ENCODE peak calls at places on chromosomes 3 and 15, in eight cellular contexts. U is fibroblast of lung, Z is neural progenitor cell, B is HL-60, T is brain microvascular endothelial cell, J is uterus, W is fibroblast of pulmonary artery, R is A549. H is an unnamed sample.

GRCh38 chr3:51887620-51888019 is 12.2 kb upstream of the IQCF5 start:
- DNase-seq in U (no peak), Z (no peak), B (no peak), T (no peak), J (no peak), W (no peak), R (no peak), H (no peak)

GRCh38 chr3:111812680-111813079 is 46.4 kb upstream of the PHLDB2 start:
- DNase-seq in U (no peak), Z (no peak), B (no peak), T (no peak), J (no peak), W (peak; percentile 51), R (no peak), H (no peak)

GRCh38 chr3:32238027-32238815 is at the start of gene CMTM8:
- DNase-seq in U (peak; percentile 35), Z (peak; percentile 88), B (no peak), T (no peak), J (peak; percentile 30), W (peak; percentile 44), R (peak; percentile 69), H (peak; percentile 72)

GRCh38 chr3:155323063-155323666 is 29.7 kb upstream of the STRIT1 start:
- DNase-seq in U (peak; percentile 62), Z (peak; percentile 80), B (peak; percentile 12), T (peak; percentile 74), J (no peak), W (peak; percentile 93), R (peak; percentile 53), H (peak; percentile 73)

GRCh38 chr15:23411841-23412240 is 35.2 kb downstream of the GOLGA6L2 start:
- DNase-seq in U (no peak), Z (no peak), B (no peak), T (no peak), J (no peak), W (no peak), R (no peak), H (no peak)

GRCh38 chr15:73568881-73569280 is 64.3 kb downstream of the NPTN start:
- DNase-seq in U (no peak), Z (no peak), B (no peak), T (no peak), J (no peak), W (no peak), R (no peak), H (no peak)

GRCh38 chr3:116391296-116392201 is 53.7 kb downstream of the LSAMP start:
- DNase-seq in U (no peak), Z (no peak), B (no peak), T (no peak), J (no peak), W (no peak), R (no peak), H (no peak)

GRCh38 chr3:52860424-52860768 is 25.6 kb upstream of the MUSTN1 start:
- DNase-seq in U (no peak), Z (no peak), B (no peak), T (no peak), J (no peak), W (no peak), R (no peak), H (no peak)

GRCh38 chr3:72907851-72908620 is 20.2 kb downstream of the GXYLT2 start:
- DNase-seq in U (peak; percentile 95), Z (no peak), B (no peak), T (peak; percentile 57), J (peak; percentile 31), W (peak; percentile 95), R (no peak), H (peak; percentile 90)

GRCh38 chr3:174120997-174121396 is 723.5 kb downstream of the NLGN1 start:
- DNase-seq in U (no peak), Z (no peak), B (no peak), T (no peak), J (no peak), W (no peak), R (no peak), H (no peak)

GRCh38 chr3:46675426-46675825 is 18.1 kb downstream of the ALS2CL start:
- DNase-seq in U (no peak), Z (no peak), B (no peak), T (no peak), J (no peak), W (no peak), R (no peak), H (no peak)

GRCh38 chr15:81189583-81190283 is 6.9 kb upstream of the IL16 start:
- DNase-seq in U (peak; percentile 89), Z (no peak), B (no peak), T (peak; percentile 53), J (peak; percentile 78), W (peak; percentile 99), R (no peak), H (peak; percentile 95)

GRCh38 chr3:143657391-143657790 is 190.9 kb downstream of the SLC9A9 start:
- DNase-seq in U (no peak), Z (no peak), B (no peak), T (no peak), J (no peak), W (peak; percentile 28), R (no peak), H (peak; percentile 36)

GRCh38 chr15:55289011-55289572 is 521 bp downstream of the RAB27A start:
- DNase-seq in U (no peak), Z (peak; percentile 34), B (no peak), T (no peak), J (peak; percentile 37), W (peak; percentile 54), R (peak; percentile 35), H (no peak)

DNA sequence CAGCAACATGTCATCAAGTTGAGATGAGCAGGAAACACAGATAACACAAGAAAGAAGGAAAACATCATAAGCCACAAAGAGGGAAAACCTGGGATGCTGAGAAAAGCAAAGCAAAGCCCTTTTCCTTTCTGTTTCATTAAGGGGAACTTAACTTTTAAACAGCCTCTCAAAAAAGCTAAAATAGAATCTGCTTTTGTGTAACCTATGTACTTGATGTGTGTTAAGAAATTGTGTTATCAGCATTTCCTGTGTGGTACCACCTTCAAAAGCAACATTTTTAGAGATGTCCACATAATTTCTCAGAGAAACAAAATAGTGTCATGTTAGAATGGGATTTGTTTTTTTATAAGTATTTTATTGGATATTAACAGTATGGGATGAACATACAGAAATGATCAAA is 206.2 kb downstream of the IL20RB start:
- DNase-seq in U (no peak), Z (no peak), B (no peak), T (no peak), J (no peak), W (no peak), R (no peak), H (no peak)
- H3K4me3 ChIP-seq in U (no peak overlapping the region), Z (no peak overlapping the region), B (no peak overlapping the region), T (no peak overlapping the region), J (no peak overlapping the region), W (no peak overlapping the region), R (no peak overlapping the region), H (no peak overlapping the region)

GRCh38 chr3:6088433-6088832 is 772.5 kb upstream of the GRM7 start:
- DNase-seq in U (no peak), Z (no peak), B (no peak), T (no peak), J (no peak), W (no peak), R (no peak), H (no peak)
- TF ChIP-seq CTCF in U (no peak), Z (peak; percentile 6), B (no peak), T (no peak), J (no peak), W (no peak), R (no peak), H (no peak)

GRCh38 chr3:55483196-55484095 is 3.7 kb downstream of the WNT5A start:
- DNase-seq in U (no peak), Z (peak; percentile 63), B (no peak), T (no peak), J (no peak), W (no peak), R (no peak), H (no peak)

GRCh38 chr3:55485208-55485791 is 1.8 kb downstream of the WNT5A start:
- DNase-seq in U (peak; percentile 86), Z (peak; percentile 94), B (peak; percentile 14), T (peak; percentile 69), J (peak; percentile 78), W (peak; percentile 89), R (peak; percentile 53), H (peak; percentile 96)

GRCh38 chr3:55482496-55483195 is 4.5 kb downstream of the WNT5A start:
- DNase-seq in U (peak; percentile 75), Z (peak; percentile 60), B (no peak), T (peak; percentile 27), J (peak; percentile 52), W (no peak), R (no peak), H (peak; percentile 92)

GRCh38 chr3:55484741-55485207 is 2.3 kb downstream of the WNT5A start:
- DNase-seq in U (no peak), Z (no peak), B (no peak), T (no peak), J (peak; percentile 31), W (no peak), R (no peak), H (no peak)

GRCh38 chr3:55484191-55484644 is 2.9 kb downstream of the WNT5A start:
- DNase-seq in U (peak; percentile 55), Z (peak; percentile 56), B (no peak), T (no peak), J (no peak), W (no peak), R (no peak), H (peak; percentile 66)
- H3K4me3 ChIP-seq in U (peak overlapping the region; percentile 65), Z (peak overlapping the region; percentile 74), B (no peak overlapping the region), T (peak overlapping the region; percentile 90), J (peak overlapping the region; percentile 71), W (peak overlapping the region; percentile 88), R (no peak overlapping the region), H (peak overlapping the region; percentile 86)

GRCh38 chr3:65330072-65330471 is 642.3 kb upstream of the ADAMTS9 start:
- DNase-seq in U (no peak), Z (no peak), B (no peak), T (no peak), J (no peak), W (peak; percentile 24), R (no peak), H (peak; percentile 8)

GRCh38 chr3:65338571-65338970 is 650.8 kb upstream of the ADAMTS9 start:
- DNase-seq in U (peak; percentile 25), Z (no peak), B (no peak), T (no peak), J (no peak), W (no peak), R (no peak), H (peak; percentile 57)

GRCh38 chr3:65331730-65332129 is 643.9 kb upstream of the ADAMTS9 start:
- DNase-seq in U (no peak), Z (no peak), B (no peak), T (no peak), J (no peak), W (no peak), R (no peak), H (no peak)

GRCh38 chr3:65335587-65335986 is 647.8 kb upstream of the ADAMTS9 start:
- DNase-seq in U (no peak), Z (no peak), B (no peak), T (no peak), J (no peak), W (no peak), R (no peak), H (no peak)

DNA sequence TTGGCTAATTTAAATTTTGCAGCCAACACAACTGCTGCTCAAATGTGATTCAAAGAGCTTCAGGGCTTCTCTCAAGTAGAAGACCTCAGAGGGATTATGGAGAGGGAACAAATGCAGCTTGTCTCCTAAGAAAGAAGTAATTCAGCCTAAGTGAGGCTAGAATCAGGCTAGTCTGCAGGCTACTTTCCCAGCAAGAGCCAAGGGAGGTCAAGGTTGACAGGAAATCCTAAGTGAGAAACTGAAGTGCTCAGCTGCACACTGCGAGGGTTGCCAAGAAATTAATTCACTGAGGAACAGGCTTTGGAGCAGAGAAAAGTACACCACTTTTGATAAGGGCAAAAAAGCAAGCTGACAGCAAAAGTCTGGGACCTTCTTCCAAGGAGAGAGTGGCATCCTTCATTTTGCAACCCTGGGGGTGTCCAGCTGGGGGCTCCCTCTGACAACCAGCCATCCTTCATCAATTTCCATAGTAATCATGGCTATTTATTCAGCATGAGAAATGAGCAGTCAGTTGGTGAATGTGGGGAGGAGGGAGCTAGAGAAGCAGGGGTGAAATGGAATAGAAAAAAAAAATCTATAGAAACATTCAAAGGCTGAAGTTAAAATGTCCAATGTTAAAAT is 646.4 kb upstream of the ADAMTS9 start:
- DNase-seq in U (no peak), Z (peak; percentile 9), B (no peak), T (no peak), J (peak; percentile 26), W (no peak), R (no peak), H (peak; percentile 19)
- TF ChIP-seq CTCF in U (no peak), Z (peak; percentile 41), B (no peak), T (peak; percentile 53), J (no peak), W (peak; percentile 2), R (no peak), H (no peak)